ENCODE peak calls at places on chromosomes 2 and 18, in seven cellular contexts. I, H, Y, F, G, A and V are unnamed samples.

GRCh38 chr2:158493458-158493857 is 36.7 kb downstream of the PKP4 start:
- DNase-seq in F (no peak), Y (no peak), I (no peak), A (no peak), G (no peak), H (no peak), V (no peak)

GRCh38 chr18:47283476-47283875 is 32.0 kb upstream of the SKOR2 start:
- DNase-seq in G (peak), I (peak), H (no peak), Y (peak), F (peak), A (no peak), V (no peak)

GRCh38 chr18:36330435-36331049 is 33.0 kb downstream of the FHOD3 start:
- DNase-seq in A (no peak), H (no peak), F (no peak), I (no peak), G (no peak), Y (no peak), V (no peak)

GRCh38 chr18:48996901-48997463 is 46.2 kb upstream of the SMAD7 start:
- DNase-seq in F (peak), I (no peak), A (no peak), H (peak), Y (peak), G (no peak), V (no peak)

GRCh38 chr2:217593732-217594131 is 409.1 kb downstream of the TNS1 start:
- DNase-seq in H (no peak), G (peak), A (no peak), F (no peak), I (no peak), Y (no peak), V (no peak)

GRCh38 chr2:126029316-126029715 is 626.6 kb upstream of the GYPC start:
- DNase-seq in Y (no peak), G (peak), F (no peak), A (no peak), I (no peak), H (no peak), V (no peak)

GRCh38 chr2:25417715-25418369 is 76.1 kb upstream of the DNMT3A start:
- DNase-seq in H (no peak), F (no peak), A (peak), I (peak), G (no peak), Y (peak), V (no peak)

GRCh38 chr2:237955640-237956401 is 11.0 kb upstream of the UBE2F start:
- DNase-seq in F (peak), H (no peak), I (no peak), Y (no peak), A (no peak), G (peak), V (no peak)

GRCh38 chr2:172829229-172829628 is 93.6 kb downstream of the RAPGEF4 start:
- DNase-seq in H (no peak), Y (no peak), A (no peak), F (no peak), I (no peak), G (no peak), V (no peak)

GRCh38 chr2:104658149-104658839 is 195.6 kb upstream of the POU3F3 start:
- DNase-seq in H (no peak), F (peak), G (peak), A (no peak), Y (no peak), I (no peak), V (no peak)

GRCh38 chr2:172938713-172939375 is 136.8 kb upstream of the MAP3K20 start:
- DNase-seq in I (no peak), G (no peak), Y (no peak), A (no peak), H (no peak), F (no peak), V (no peak)

GRCh38 chr18:63997606-63998005 is 27.7 kb downstream of the SERPINB8 start:
- DNase-seq in Y (no peak), G (no peak), H (no peak), I (no peak), F (no peak), A (no peak), V (no peak)

GRCh38 chr18:10067670-10068659 is 154.1 kb downstream of the VAPA start:
- DNase-seq in G (no peak), F (no peak), I (no peak), H (no peak), Y (no peak), A (no peak), V (no peak)

GRCh38 chr18:13612111-13612997 is 114.0 kb downstream of the FAM210A start:
- DNase-seq in F (peak), H (no peak), G (no peak), I (no peak), A (peak), Y (no peak), V (peak)

GRCh38 chr18:46374850-46375249 is 270.7 kb downstream of the HAUS1 start:
- DNase-seq in I (peak), Y (no peak), A (no peak), F (peak), H (no peak), G (peak), V (no peak)

GRCh38 chr18:79934311-79935097 is 16.9 kb downstream of the SLC66A2 start:
- DNase-seq in I (no peak), A (no peak), H (no peak), G (no peak), F (no peak), Y (no peak), V (no peak)

GRCh38 chr2:236240228-236240990 is 23.8 kb downstream of the ASB18 start:
- DNase-seq in A (no peak), F (no peak), Y (no peak), H (no peak), I (no peak), G (peak), V (no peak)

GRCh38 chr18:31942301-31942998 is 478 bp downstream of the TRAPPC8 start:
- DNase-seq in I (peak), A (no peak), H (peak), Y (no peak), G (peak), F (peak), V (peak)

GRCh38 chr2:174335605-174336402 is 1.1 kb downstream of the SP9 start:
- DNase-seq in Y (no peak), F (peak), I (peak), H (no peak), G (peak), A (no peak), V (no peak)

GRCh38 chr2:241540391-241540765 is 18.2 kb upstream of the BOK start:
- DNase-seq in A (no peak), I (no peak), H (no peak), F (no peak), Y (no peak), G (no peak), V (no peak)

GRCh38 chr18:54261894-54262293 is 7.4 kb upstream of the POLI start:
- DNase-seq in I (no peak), F (no peak), Y (no peak), G (no peak), A (peak), H (no peak), V (peak)

GRCh38 chr2:119932809-119933208 is 80.1 kb upstream of the EPB41L5 start:
- DNase-seq in G (no peak), A (no peak), I (no peak), H (no peak), F (no peak), Y (no peak), V (no peak)

GRCh38 chr2:95165030-95165370 is 609 bp upstream of the ZNF2 start:
- DNase-seq in I (no peak), G (no peak), Y (no peak), A (no peak), H (no peak), F (no peak), V (no peak)

GRCh38 chr2:95159690-95160449 is at the start of gene ZNF514:
- DNase-seq in G (peak), Y (no peak), H (peak), I (peak), A (no peak), F (peak), V (peak)

GRCh38 chr2:95158441-95158840 is 1.2 kb downstream of the ZNF514 start:
- DNase-seq in Y (no peak), F (no peak), G (peak), H (no peak), I (peak), A (no peak), V (no peak)

GRCh38 chr2:95158891-95159619 is 593 bp downstream of the ZNF514 start:
- DNase-seq in F (peak), A (no peak), I (peak), H (peak), G (peak), Y (no peak), V (no peak)
- TF ChIP-seq REST in F (no peak), A (no peak), I (peak), H (no peak), G (no peak), Y (no peak), V (no peak)

GRCh38 chr2:89833780-89834117 is 1142.3 kb downstream of the RPIA start:
- DNase-seq in F (no peak), I (no peak), G (peak), Y (no peak), H (no peak), A (no peak), V (no peak)

GRCh38 chr2:89833116-89833779 is 1141.8 kb downstream of the RPIA start:
- DNase-seq in G (peak), H (no peak), F (no peak), A (no peak), Y (no peak), I (no peak), V (no peak)

GRCh38 chr2:89831686-89832498 is 1140.4 kb downstream of the RPIA start:
- DNase-seq in G (no peak), I (no peak), A (no peak), Y (no peak), H (no peak), F (no peak), V (no peak)

GRCh38 chr2:89834306-89834705 is 1142.8 kb downstream of the RPIA start:
- DNase-seq in Y (no peak), F (no peak), H (no peak), A (no peak), I (no peak), G (no peak), V (no peak)

DNA sequence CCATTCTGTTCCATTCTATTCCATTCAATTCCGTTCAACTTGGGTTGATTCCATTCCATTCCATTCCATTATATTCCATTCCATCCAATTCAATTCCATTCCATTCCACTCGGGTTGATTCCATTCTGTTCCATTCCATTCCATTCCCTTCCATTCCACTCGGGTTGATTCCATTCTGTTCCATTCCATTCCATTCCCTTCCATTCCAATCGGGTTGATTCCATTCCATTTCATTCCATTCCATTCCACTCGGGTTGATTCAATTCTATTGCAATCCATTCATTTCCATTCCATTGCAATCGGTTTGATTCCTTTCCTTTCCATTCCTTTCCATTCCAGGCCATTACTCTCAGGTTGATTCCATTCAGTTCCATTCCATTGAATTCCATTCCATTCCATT is 1138.4 kb downstream of the RPIA start:
- DNase-seq in H (no peak), A (no peak), F (no peak), I (no peak), G (no peak), Y (no peak), V (no peak)
- TF ChIP-seq REST in H (no peak), A (no peak), F (no peak), I (no peak), G (no peak), Y (no peak), V (no peak)

DNA sequence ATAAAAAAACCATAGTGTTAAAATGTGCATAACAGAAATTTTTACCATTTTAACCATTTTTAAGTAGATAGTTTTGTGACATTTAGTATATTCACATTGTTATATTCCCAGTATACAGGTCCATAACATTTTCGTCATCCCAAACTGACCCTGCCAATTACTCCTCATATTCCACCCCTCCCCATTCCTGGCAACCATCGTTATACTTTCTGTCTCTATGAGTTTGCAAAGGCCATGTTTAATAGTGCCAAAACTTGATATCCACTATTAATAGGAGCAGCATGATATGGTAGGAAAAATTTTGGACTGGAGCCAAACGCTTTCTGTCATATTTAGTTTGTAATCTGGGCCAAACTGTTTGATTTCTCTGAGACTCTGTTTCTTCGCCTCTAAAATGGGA is 30.9 kb downstream of the PLCL1 start:
- DNase-seq in G (no peak), H (no peak), Y (no peak), F (no peak), A (no peak), I (no peak), V (no peak)
- TF ChIP-seq REST in G (no peak), H (no peak), Y (no peak), F (no peak), A (no peak), I (no peak), V (no peak)

GRCh38 chr2:36238126-36238525 is 117.5 kb upstream of the CRIM1 start:
- DNase-seq in Y (no peak), I (no peak), G (no peak), A (no peak), H (no peak), F (no peak), V (no peak)

GRCh38 chr2:36235426-36235825 is 120.2 kb upstream of the CRIM1 start:
- DNase-seq in A (no peak), Y (no peak), I (no peak), G (peak), F (no peak), H (no peak), V (no peak)

DNA sequence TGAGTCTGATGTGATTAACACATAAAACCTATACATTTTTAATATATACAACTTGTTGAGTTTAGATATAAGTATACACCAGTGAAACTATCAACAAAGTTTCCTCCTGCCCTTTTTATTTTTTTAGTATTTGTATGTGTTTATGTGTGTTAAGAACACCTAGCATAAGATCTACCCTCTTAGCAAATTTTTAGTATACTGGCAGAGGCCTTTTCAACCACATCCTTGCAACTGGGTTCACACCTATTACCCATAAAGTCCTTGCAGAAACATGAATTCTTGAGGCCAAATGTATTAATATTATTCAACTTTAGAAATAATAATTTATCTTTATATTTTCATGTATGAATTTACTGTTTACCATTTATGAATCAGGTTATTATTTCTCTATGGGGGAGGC is 119.7 kb upstream of the CRIM1 start:
- DNase-seq in G (no peak), H (no peak), Y (no peak), F (no peak), A (no peak), I (no peak), V (no peak)
- TF ChIP-seq REST in G (no peak), H (no peak), Y (no peak), F (no peak), A (no peak), I (no peak), V (no peak)